ENCODE peak calls at places on chromosomes 11 and 22, in six cellular contexts. A is colonic mucosa, F is MM.1S, V is ovary, X is tibial artery, B is right lobe of liver. M is an unnamed sample.

GRCh38 chr11:832529-833113 is at the start of gene CD151:
- DNase-seq in X (no peak), B (no peak), A (no peak), V (peak; percentile 64), F (peak; percentile 59), M (no peak)

GRCh38 chr22:22195265-22196017 is 49.1 kb upstream of the VPREB1 start:
- DNase-seq in B (peak; percentile 82), X (peak; percentile 71), V (peak; percentile 31), A (peak; percentile 83), F (peak; percentile 97), M (peak; percentile 74)

GRCh38 chr22:47063606-47064005 is 301.2 kb downstream of the TBC1D22A start:
- DNase-seq in X (no peak), B (no peak), A (no peak), V (no peak), F (no peak), M (no peak)

GRCh38 chr11:93767018-93767417 is 17.1 kb upstream of the MED17 start:
- DNase-seq in X (no peak), A (no peak), F (no peak), B (no peak), V (no peak), M (no peak)

GRCh38 chr11:106281455-106282173 is 204.2 kb downstream of the AASDHPPT start:
- DNase-seq in X (no peak), A (no peak), V (no peak), F (no peak), B (no peak), M (peak; percentile 79)

GRCh38 chr11:6443269-6444003 is 2.6 kb upstream of the HPX start:
- DNase-seq in B (peak; percentile 74), V (peak; percentile 70), A (peak; percentile 55), F (peak; percentile 44), X (peak; percentile 73), M (peak; percentile 46)

GRCh38 chr11:113505541-113506375 is 30.6 kb upstream of the DRD2 start:
- DNase-seq in V (no peak), X (no peak), F (no peak), A (no peak), B (no peak), M (peak; percentile 36)

GRCh38 chr11:128146926-128147605 is 440.3 kb downstream of the ETS1 start:
- DNase-seq in A (no peak), F (no peak), B (no peak), V (no peak), X (no peak), M (no peak)

GRCh38 chr11:128906185-128907065 is 15.3 kb downstream of the KCNJ5 start:
- DNase-seq in F (no peak), A (no peak), B (no peak), X (no peak), V (no peak), M (no peak)

GRCh38 chr22:24094966-24095365 is 83.9 kb downstream of the CABIN1 start:
- DNase-seq in A (no peak), X (peak; percentile 34), B (peak; percentile 37), V (no peak), F (no peak), M (no peak)

GRCh38 chr11:2591805-2592204 is 108.0 kb downstream of the KCNQ1OT1 start:
- DNase-seq in F (no peak), X (no peak), V (no peak), B (no peak), A (no peak), M (no peak)

GRCh38 chr11:64268687-64269379 is 15.6 kb downstream of the BAD start:
- DNase-seq in X (peak; percentile 88), A (peak; percentile 82), B (peak; percentile 70), F (peak; percentile 54), V (peak; percentile 82), M (no peak)

GRCh38 chr11:95925011-95925410 is 1.1 kb upstream of the MTMR2 start:
- DNase-seq in B (no peak), X (no peak), V (no peak), A (no peak), F (peak; percentile 12), M (peak; percentile 70)

GRCh38 chr11:17607083-17607429 is 60.0 kb downstream of the OTOG start:
- DNase-seq in V (no peak), F (no peak), A (no peak), X (no peak), B (no peak), M (no peak)

GRCh38 chr22:23523746-23524145 is 56.3 kb downstream of the IGLL1 start:
- DNase-seq in A (no peak), V (no peak), B (no peak), X (no peak), F (no peak), M (no peak)

GRCh38 chr22:49969751-49970527 is 9.4 kb downstream of the PIM3 start:
- DNase-seq in F (peak; percentile 4), B (peak; percentile 49), X (peak; percentile 67), A (peak; percentile 31), V (peak; percentile 27), M (no peak)

GRCh38 chr11:64247729-64248531 is 1.2 kb upstream of the PPP1R14B start:
- DNase-seq in X (no peak), V (peak; percentile 53), A (no peak), B (no peak), F (no peak), M (no peak)

GRCh38 chr11:33065445-33066178 is 26.2 kb downstream of the TCP11L1 start:
- DNase-seq in A (peak; percentile 74), F (peak; percentile 48), X (no peak), B (peak; percentile 80), V (peak; percentile 53), M (peak; percentile 54)

GRCh38 chr11:126083829-126084607 is 21.4 kb upstream of the CDON start:
- DNase-seq in B (no peak), F (peak; percentile 61), A (no peak), V (no peak), X (no peak), M (no peak)

GRCh38 chr11:32233928-32234327 is 143.1 kb downstream of the RCN1 start:
- DNase-seq in V (no peak), X (no peak), B (no peak), F (no peak), A (no peak), M (no peak)

GRCh38 chr22:41746563-41747400 is 47.5 kb downstream of the MEI1 start:
- DNase-seq in A (peak; percentile 79), B (peak; percentile 68), X (peak; percentile 77), V (peak; percentile 63), F (peak; percentile 76), M (peak; percentile 50)

GRCh38 chr22:41758231-41758630 is 42.2 kb upstream of the CCDC134 start:
- DNase-seq in F (no peak), A (no peak), B (no peak), X (no peak), V (no peak), M (no peak)

GRCh38 chr22:41757507-41757906 is 43.0 kb upstream of the CCDC134 start:
- DNase-seq in A (no peak), B (no peak), F (no peak), V (no peak), X (no peak), M (no peak)

DNA sequence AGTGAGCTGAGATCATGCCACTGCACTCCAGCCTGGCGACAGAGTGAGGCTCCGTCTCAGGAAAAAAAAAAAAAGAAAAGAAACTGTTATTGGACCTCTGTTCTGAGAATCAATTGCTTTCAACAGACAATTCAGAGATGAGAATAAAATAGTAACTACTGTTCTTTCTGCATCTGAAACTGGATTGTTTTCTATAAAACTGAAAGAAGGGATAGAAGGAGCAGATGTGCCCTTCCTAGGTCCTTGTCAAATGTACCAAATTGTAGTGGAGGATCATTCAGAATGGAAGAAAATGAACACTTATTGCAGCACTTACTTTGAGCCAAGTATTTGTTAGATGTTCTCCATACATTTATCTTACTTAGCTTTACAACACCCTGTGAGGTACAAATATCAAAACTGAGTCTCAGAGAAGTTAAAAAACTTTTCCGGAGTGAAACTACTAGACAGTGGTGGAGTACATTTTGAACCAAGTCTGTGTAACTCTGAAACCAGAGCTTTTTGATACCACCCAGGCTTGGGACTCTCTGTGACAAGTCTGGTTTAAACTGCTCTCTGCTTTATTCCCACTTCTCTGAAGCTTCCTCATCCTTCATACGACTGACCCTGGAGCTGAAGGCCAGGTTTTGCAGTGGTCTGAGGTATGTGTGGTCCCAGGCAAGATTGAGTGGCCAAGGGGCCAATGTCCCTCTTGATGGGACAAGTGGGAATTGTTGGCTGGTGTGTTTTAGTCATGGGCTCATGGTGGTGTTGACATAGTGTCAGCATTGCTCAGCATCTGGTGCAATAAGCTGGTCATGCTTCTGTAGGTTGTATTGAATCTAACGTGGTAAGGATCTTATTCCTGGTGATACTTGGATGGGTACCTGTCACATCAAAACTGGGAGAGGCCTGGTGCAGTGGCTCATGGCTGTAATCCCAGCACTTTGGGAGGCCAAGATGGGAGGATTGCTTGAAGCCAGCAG is 48.2 kb upstream of the CCDC134 start:
- DNase-seq in V (no peak), X (no peak), F (peak; percentile 75), B (no peak), A (no peak), M (no peak)
- H3K27ac ChIP-seq in V (no peak overlapping the region), X (no peak overlapping the region), F (peak overlapping the region; percentile 92), B (no peak overlapping the region), A (no peak overlapping the region), M (no peak overlapping the region)

GRCh38 chr11:89498845-89499448 is 7.8 kb upstream of the NOX4 start:
- DNase-seq in V (no peak), X (no peak), B (no peak), F (no peak), A (no peak), M (no peak)
- TF ChIP-seq CTCF in V (no peak), X (no peak), B (peak; percentile 54), F (peak; percentile 23), A (no peak), M (no peak)

DNA sequence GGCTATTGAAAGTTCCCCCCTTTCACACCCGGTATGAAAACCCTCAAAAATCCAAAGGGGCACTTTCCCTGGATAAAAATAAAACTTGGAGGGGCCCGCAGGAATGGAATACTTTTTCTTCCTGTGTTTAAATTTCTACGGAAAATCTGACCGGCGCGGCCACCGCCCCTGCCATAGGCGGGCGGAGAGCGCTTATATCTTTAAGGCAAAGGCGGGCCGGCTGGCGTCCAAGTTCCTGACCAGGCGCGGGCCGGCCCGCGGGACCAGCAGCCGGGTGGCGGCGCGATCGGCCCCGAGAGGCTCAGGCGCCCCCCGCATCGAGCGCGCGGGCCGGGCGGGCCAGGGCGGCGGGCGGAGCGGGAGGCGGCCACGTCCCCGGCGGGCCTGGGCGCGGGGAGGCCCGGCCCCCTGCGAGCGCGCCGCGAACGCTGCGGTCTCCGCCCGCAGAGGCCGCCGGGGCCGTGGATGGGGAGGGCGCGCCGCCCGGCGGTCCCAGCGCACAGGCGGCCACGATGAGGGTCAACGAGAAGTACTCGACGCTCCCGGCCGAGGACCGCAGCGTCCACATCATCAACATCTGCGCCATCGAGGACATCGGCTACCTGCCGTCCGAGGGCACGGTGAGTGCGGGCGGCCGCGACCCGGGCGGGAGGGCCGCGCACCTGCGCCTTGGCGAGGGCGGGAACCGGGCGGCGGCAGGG is at the start of gene ANO1:
- DNase-seq in F (no peak), V (no peak), X (peak; percentile 66), B (peak; percentile 48), A (no peak), M (no peak)
- H3K27ac ChIP-seq in F (no peak within 1 kb of the TSS), V (no peak within 1 kb of the TSS), X (peak within 1 kb of the TSS; percentile 76), B (no peak within 1 kb of the TSS), A (no peak within 1 kb of the TSS), M (no peak within 1 kb of the TSS)

DNA sequence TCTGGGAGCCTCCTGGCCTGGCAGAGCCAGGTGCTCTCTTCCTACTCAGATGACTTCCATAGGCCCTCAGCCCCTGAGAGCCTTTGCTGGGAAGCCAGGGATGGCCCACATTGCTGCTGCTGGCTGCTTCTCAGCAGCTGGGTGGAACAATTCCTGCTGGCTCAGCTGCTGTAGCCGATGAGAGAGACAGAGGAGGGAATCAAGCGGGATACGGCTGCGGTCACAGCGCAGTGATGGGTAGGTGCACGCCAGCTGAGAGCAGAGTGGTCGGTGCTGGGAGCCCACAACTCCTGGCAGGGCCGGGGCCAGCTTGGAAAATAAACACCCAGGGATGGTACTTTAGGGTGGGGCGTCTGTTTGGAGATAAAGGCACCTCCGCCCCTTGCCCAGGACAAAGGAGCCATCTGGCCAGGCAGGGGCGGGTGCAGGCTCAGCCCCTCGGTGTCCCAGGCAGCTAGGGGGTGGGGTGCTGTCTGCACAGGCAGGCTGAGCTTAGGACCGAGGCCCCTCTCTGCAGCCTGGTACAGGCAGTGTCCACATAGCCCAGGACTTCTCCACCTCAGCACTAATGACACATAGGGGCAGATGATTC is 480.5 kb downstream of the MIAT start:
- DNase-seq in F (no peak), A (no peak), B (no peak), V (no peak), X (no peak), M (no peak)
- TF ChIP-seq CTCF in F (no peak), A (no peak), B (no peak), V (no peak), X (no peak), M (no peak)